ENCODE peak calls at places on chromosomes 16 and 17, in nine cellular contexts. One of them, this sample, is unnamed.

GRCh38 chr17:37648555-37648954 is 5.3 kb upstream of the DDX52 start:
- DNase-seq in RWPE1: peak
- DNase-seq in astrocyte: peak
- DNase-seq in PC-3: peak
- DNase-seq in body of pancreas: no peak
- DNase-seq in GM23338: no peak
- DNase-seq in heart right ventricle: no peak
- DNase-seq in HL-60: no peak
- DNase-seq in tibial artery: no peak
- DNase-seq in this sample: peak

GRCh38 chr17:2218426-2218825 is 85.2 kb downstream of the SMG6 start:
- DNase-seq in RWPE1: peak
- DNase-seq in PC-3: peak
- DNase-seq in heart right ventricle: no peak
- DNase-seq in HL-60: no peak
- DNase-seq in GM23338: no peak
- DNase-seq in astrocyte: no peak
- DNase-seq in tibial artery: no peak
- DNase-seq in body of pancreas: no peak
- DNase-seq in this sample: no peak

GRCh38 chr17:10177921-10178788 is 20.3 kb downstream of the GAS7 start:
- DNase-seq in HL-60: no peak
- DNase-seq in tibial artery: no peak
- DNase-seq in PC-3: no peak
- DNase-seq in heart right ventricle: no peak
- DNase-seq in RWPE1: no peak
- DNase-seq in body of pancreas: no peak
- DNase-seq in GM23338: peak
- DNase-seq in astrocyte: peak
- DNase-seq in this sample: peak

GRCh38 chr16:89646906-89647305 is 10.6 kb downstream of the CHMP1A start:
- DNase-seq in heart right ventricle: no peak
- DNase-seq in RWPE1: peak
- DNase-seq in GM23338: no peak
- DNase-seq in tibial artery: no peak
- DNase-seq in PC-3: peak
- DNase-seq in body of pancreas: no peak
- DNase-seq in astrocyte: no peak
- DNase-seq in HL-60: no peak
- DNase-seq in this sample: peak

GRCh38 chr17:36501963-36502362 is 15.5 kb downstream of the ZNHIT3 start:
- DNase-seq in GM23338: no peak
- DNase-seq in body of pancreas: no peak
- DNase-seq in astrocyte: no peak
- DNase-seq in tibial artery: peak
- DNase-seq in RWPE1: no peak
- DNase-seq in PC-3: no peak
- DNase-seq in HL-60: no peak
- DNase-seq in heart right ventricle: no peak
- DNase-seq in this sample: no peak

GRCh38 chr17:50196826-50197225 is 4.6 kb downstream of the COL1A1 start:
- DNase-seq in heart right ventricle: no peak
- DNase-seq in GM23338: no peak
- DNase-seq in RWPE1: no peak
- DNase-seq in body of pancreas: no peak
- DNase-seq in HL-60: no peak
- DNase-seq in PC-3: no peak
- DNase-seq in tibial artery: peak
- DNase-seq in astrocyte: peak
- DNase-seq in this sample: peak

GRCh38 chr17:48792033-48792798 is 24.8 kb downstream of the TTLL6 start:
- DNase-seq in PC-3: peak
- DNase-seq in body of pancreas: no peak
- DNase-seq in heart right ventricle: no peak
- DNase-seq in HL-60: no peak
- DNase-seq in astrocyte: no peak
- DNase-seq in RWPE1: no peak
- DNase-seq in tibial artery: no peak
- DNase-seq in GM23338: no peak
- DNase-seq in this sample: no peak

GRCh38 chr16:85947511-85948509 is 48.8 kb downstream of the IRF8 start:
- DNase-seq in PC-3: no peak
- DNase-seq in astrocyte: no peak
- DNase-seq in tibial artery: no peak
- DNase-seq in body of pancreas: no peak
- DNase-seq in GM23338: no peak
- DNase-seq in heart right ventricle: no peak
- DNase-seq in HL-60: no peak
- DNase-seq in RWPE1: no peak
- DNase-seq in this sample: no peak

GRCh38 chr17:22503322-22503899 is 811.1 kb downstream of the KCNJ18 start:
- DNase-seq in heart right ventricle: no peak
- DNase-seq in body of pancreas: no peak
- DNase-seq in astrocyte: no peak
- DNase-seq in tibial artery: no peak
- DNase-seq in HL-60: no peak
- DNase-seq in GM23338: no peak
- DNase-seq in RWPE1: no peak
- DNase-seq in PC-3: no peak
- DNase-seq in this sample: no peak

GRCh38 chr17:31297090-31297489 is at the start of gene OMG:
- DNase-seq in RWPE1: no peak
- DNase-seq in heart right ventricle: no peak
- DNase-seq in body of pancreas: no peak
- DNase-seq in PC-3: no peak
- DNase-seq in HL-60: no peak
- DNase-seq in GM23338: peak
- DNase-seq in astrocyte: no peak
- DNase-seq in tibial artery: no peak
- DNase-seq in this sample: no peak

GRCh38 chr16:4081577-4082021 is 34.6 kb downstream of the ADCY9 start:
- DNase-seq in body of pancreas: no peak
- DNase-seq in PC-3: no peak
- DNase-seq in GM23338: no peak
- DNase-seq in HL-60: no peak
- DNase-seq in astrocyte: no peak
- DNase-seq in heart right ventricle: no peak
- DNase-seq in RWPE1: no peak
- DNase-seq in tibial artery: no peak
- DNase-seq in this sample: no peak

GRCh38 chr16:69618721-69619120 is 53.0 kb downstream of the NFAT5 start:
- DNase-seq in GM23338: no peak
- DNase-seq in astrocyte: no peak
- DNase-seq in HL-60: no peak
- DNase-seq in body of pancreas: no peak
- DNase-seq in heart right ventricle: no peak
- DNase-seq in tibial artery: no peak
- DNase-seq in RWPE1: no peak
- DNase-seq in PC-3: no peak
- DNase-seq in this sample: no peak

GRCh38 chr16:69618307-69618706 is 52.5 kb downstream of the NFAT5 start:
- DNase-seq in PC-3: no peak
- DNase-seq in tibial artery: no peak
- DNase-seq in astrocyte: peak
- DNase-seq in HL-60: no peak
- DNase-seq in heart right ventricle: no peak
- DNase-seq in GM23338: no peak
- DNase-seq in RWPE1: no peak
- DNase-seq in body of pancreas: no peak
- DNase-seq in this sample: peak

GRCh38 chr16:69615528-69615927 is 49.8 kb downstream of the NFAT5 start:
- DNase-seq in HL-60: no peak
- DNase-seq in astrocyte: no peak
- DNase-seq in GM23338: no peak
- DNase-seq in PC-3: no peak
- DNase-seq in RWPE1: no peak
- DNase-seq in heart right ventricle: no peak
- DNase-seq in tibial artery: no peak
- DNase-seq in body of pancreas: no peak
- DNase-seq in this sample: no peak

GRCh38 chr16:69613283-69614154 is 47.8 kb downstream of the NFAT5 start:
- DNase-seq in astrocyte: peak
- DNase-seq in RWPE1: peak
- DNase-seq in HL-60: peak
- DNase-seq in body of pancreas: peak
- DNase-seq in PC-3: peak
- DNase-seq in tibial artery: no peak
- DNase-seq in GM23338: no peak
- DNase-seq in heart right ventricle: no peak
- DNase-seq in this sample: peak

GRCh38 chr16:69616082-69616481 is 50.3 kb downstream of the NFAT5 start:
- DNase-seq in tibial artery: no peak
- DNase-seq in body of pancreas: no peak
- DNase-seq in PC-3: no peak
- DNase-seq in RWPE1: no peak
- DNase-seq in astrocyte: no peak
- DNase-seq in HL-60: no peak
- DNase-seq in GM23338: no peak
- DNase-seq in heart right ventricle: no peak
- DNase-seq in this sample: no peak
- H3K27ac ChIP-seq in tibial artery: no peak
- H3K27ac ChIP-seq in body of pancreas: no peak
- H3K27ac ChIP-seq in PC-3: no peak
- H3K27ac ChIP-seq in RWPE1: no peak
- H3K27ac ChIP-seq in astrocyte: no peak
- H3K27ac ChIP-seq in HL-60: no peak
- H3K27ac ChIP-seq in GM23338: no peak
- H3K27ac ChIP-seq in heart right ventricle: no peak
- H3K27ac ChIP-seq in this sample: no peak

DNA sequence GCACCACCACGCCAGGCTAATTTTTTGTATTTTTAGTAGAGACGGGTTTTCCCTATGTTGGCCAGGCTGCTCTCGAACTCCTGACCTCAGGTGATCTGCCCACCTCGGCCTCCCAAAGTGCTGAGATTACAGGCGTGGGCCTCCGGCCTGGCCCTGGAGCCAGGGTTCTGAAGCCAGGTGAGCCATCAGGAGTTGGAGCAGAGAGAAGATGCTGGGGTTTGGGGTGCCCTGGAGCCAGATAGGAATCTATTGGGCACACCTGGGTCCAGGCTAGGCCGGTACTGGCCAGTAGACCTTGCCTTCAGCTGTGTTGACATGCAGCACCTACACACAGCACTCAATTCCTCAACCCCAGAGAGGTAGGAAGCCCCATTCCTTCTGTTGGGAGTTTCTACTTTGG is 5.4 kb upstream of the CD300A start:
- DNase-seq in HL-60: no peak
- DNase-seq in PC-3: no peak
- DNase-seq in heart right ventricle: no peak
- DNase-seq in RWPE1: no peak
- DNase-seq in astrocyte: no peak
- DNase-seq in body of pancreas: no peak
- DNase-seq in GM23338: no peak
- DNase-seq in tibial artery: no peak
- DNase-seq in this sample: peak
- H3K27ac ChIP-seq in HL-60: no peak
- H3K27ac ChIP-seq in PC-3: no peak
- H3K27ac ChIP-seq in heart right ventricle: no peak
- H3K27ac ChIP-seq in RWPE1: no peak
- H3K27ac ChIP-seq in astrocyte: no peak
- H3K27ac ChIP-seq in body of pancreas: no peak
- H3K27ac ChIP-seq in GM23338: no peak
- H3K27ac ChIP-seq in tibial artery: no peak
- H3K27ac ChIP-seq in this sample: no peak

GRCh38 chr17:29048440-29049360 is 5.8 kb downstream of the PIPOX start:
- DNase-seq in GM23338: peak
- DNase-seq in PC-3: no peak
- DNase-seq in astrocyte: peak
- DNase-seq in HL-60: no peak
- DNase-seq in tibial artery: no peak
- DNase-seq in RWPE1: no peak
- DNase-seq in body of pancreas: no peak
- DNase-seq in heart right ventricle: no peak
- DNase-seq in this sample: no peak

GRCh38 chr17:29049541-29050150 is 6.7 kb downstream of the PIPOX start:
- DNase-seq in RWPE1: no peak
- DNase-seq in body of pancreas: no peak
- DNase-seq in astrocyte: no peak
- DNase-seq in tibial artery: no peak
- DNase-seq in GM23338: no peak
- DNase-seq in PC-3: no peak
- DNase-seq in heart right ventricle: no peak
- DNase-seq in HL-60: no peak
- DNase-seq in this sample: no peak

GRCh38 chr17:29050176-29050575 is 7.2 kb downstream of the PIPOX start:
- DNase-seq in GM23338: no peak
- DNase-seq in astrocyte: no peak
- DNase-seq in PC-3: no peak
- DNase-seq in body of pancreas: no peak
- DNase-seq in heart right ventricle: no peak
- DNase-seq in RWPE1: no peak
- DNase-seq in HL-60: no peak
- DNase-seq in tibial artery: no peak
- DNase-seq in this sample: no peak

GRCh38 chr17:29051731-29052130 is 8.8 kb downstream of the PIPOX start:
- DNase-seq in GM23338: no peak
- DNase-seq in heart right ventricle: no peak
- DNase-seq in PC-3: no peak
- DNase-seq in body of pancreas: no peak
- DNase-seq in RWPE1: no peak
- DNase-seq in tibial artery: no peak
- DNase-seq in HL-60: no peak
- DNase-seq in astrocyte: no peak
- DNase-seq in this sample: no peak

GRCh38 chr17:29051194-29051593 is 8.3 kb downstream of the PIPOX start:
- DNase-seq in RWPE1: no peak
- DNase-seq in body of pancreas: no peak
- DNase-seq in astrocyte: no peak
- DNase-seq in heart right ventricle: no peak
- DNase-seq in PC-3: no peak
- DNase-seq in HL-60: no peak
- DNase-seq in GM23338: no peak
- DNase-seq in tibial artery: no peak
- DNase-seq in this sample: no peak
- H3K27ac ChIP-seq in RWPE1: no peak
- H3K27ac ChIP-seq in body of pancreas: no peak
- H3K27ac ChIP-seq in astrocyte: no peak
- H3K27ac ChIP-seq in heart right ventricle: no peak
- H3K27ac ChIP-seq in PC-3: no peak
- H3K27ac ChIP-seq in HL-60: no peak
- H3K27ac ChIP-seq in GM23338: peak
- H3K27ac ChIP-seq in tibial artery: no peak
- H3K27ac ChIP-seq in this sample: no peak

DNA sequence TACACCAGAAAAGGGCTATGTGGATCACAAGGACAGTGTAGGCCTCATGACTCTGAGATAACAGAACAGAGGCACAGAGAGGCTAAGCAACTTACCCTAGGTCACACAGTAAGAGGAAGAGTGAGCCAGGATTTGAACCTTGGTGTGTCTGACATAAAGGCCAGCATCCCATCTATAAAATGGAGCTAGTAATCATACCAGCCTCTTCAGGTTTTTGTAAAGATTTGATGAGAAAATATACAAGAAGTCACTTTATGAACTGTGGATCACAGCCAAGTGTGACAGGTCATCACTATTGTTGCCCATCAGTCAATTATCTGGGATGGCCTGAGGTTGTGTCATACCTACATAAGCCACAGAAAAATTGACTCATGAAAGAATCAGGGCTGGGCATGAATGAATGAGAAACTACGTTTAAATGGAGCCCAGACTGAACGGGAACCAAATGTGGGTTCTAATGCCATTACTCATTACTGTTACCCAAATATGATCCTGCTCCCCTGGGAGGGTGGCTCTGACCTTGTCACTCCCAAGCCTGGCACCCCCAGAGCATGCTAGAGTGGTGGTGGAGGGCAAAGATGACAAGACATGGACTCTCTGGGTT is 21.0 kb downstream of the FBXO39 start:
- DNase-seq in PC-3: peak
- DNase-seq in RWPE1: peak
- DNase-seq in HL-60: no peak
- DNase-seq in astrocyte: no peak
- DNase-seq in body of pancreas: no peak
- DNase-seq in tibial artery: no peak
- DNase-seq in GM23338: no peak
- DNase-seq in heart right ventricle: no peak
- DNase-seq in this sample: no peak
- H3K27ac ChIP-seq in PC-3: peak
- H3K27ac ChIP-seq in RWPE1: peak
- H3K27ac ChIP-seq in HL-60: no peak
- H3K27ac ChIP-seq in astrocyte: no peak
- H3K27ac ChIP-seq in body of pancreas: no peak
- H3K27ac ChIP-seq in tibial artery: no peak
- H3K27ac ChIP-seq in GM23338: no peak
- H3K27ac ChIP-seq in heart right ventricle: no peak
- H3K27ac ChIP-seq in this sample: no peak

This sample was measured in osteoblast.